ENCODE peak calls at places on chromosome 12, in nine cellular contexts. M is fibroblast of villous mesenchyme, K is PC-9, Y is activated B cell treated with CpG ODN at 0.5 μM for 24 hours, J is IMR-90, D is cardiac muscle cell, F is lower leg skin, V is suprapubic skin, U is body of pancreas. Z is an unnamed sample.

GRCh38 chr12:19822476-19822875 is 383.2 kb downstream of the AEBP2 start:
- DNase-seq in M (no peak), K (no peak), Y (no peak), J (no peak), D (no peak), F (no peak), V (no peak), U (no peak), Z (no peak)

GRCh38 chr12:39199371-39199770 is 243.5 kb downstream of the KIF21A start:
- DNase-seq in M (peak), K (no peak), Y (no peak), J (no peak), D (no peak), F (no peak), V (no peak), U (peak), Z (no peak)

GRCh38 chr12:18135086-18135485 is 45.1 kb upstream of the RERGL start:
- DNase-seq in M (no peak), K (no peak), Y (no peak), J (no peak), D (no peak), F (no peak), V (no peak), U (no peak), Z (no peak)

GRCh38 chr12:96354326-96354725 is 45.9 kb downstream of the CDK17 start:
- DNase-seq in M (no peak), K (no peak), Y (no peak), J (peak), D (no peak), F (no peak), V (no peak), U (no peak), Z (no peak)

GRCh38 chr12:69999561-69999960 is 174.5 kb downstream of the MYRFL start:
- DNase-seq in M (no peak), K (no peak), Y (no peak), J (no peak), D (no peak), F (no peak), V (no peak), U (no peak), Z (no peak)

GRCh38 chr12:93376436-93377251 is 1.1 kb upstream of the NUDT4 start:
- DNase-seq in M (peak), K (peak), Y (no peak), J (peak), D (peak), F (peak), V (no peak), U (peak), Z (no peak)

GRCh38 chr12:95648990-95649791 is 97.9 kb upstream of the USP44 start:
- DNase-seq in M (peak), K (peak), Y (no peak), J (peak), D (peak), F (no peak), V (no peak), U (peak), Z (no peak)

GRCh38 chr12:59077153-59077930 is 157.0 kb upstream of the LRIG3 start:
- DNase-seq in M (peak), K (no peak), Y (no peak), J (peak), D (no peak), F (peak), V (no peak), U (peak), Z (no peak)

GRCh38 chr12:116924558-116925453 is 14.1 kb downstream of the FBXW8 start:
- DNase-seq in M (peak), K (peak), Y (no peak), J (peak), D (no peak), F (no peak), V (no peak), U (peak), Z (no peak)

GRCh38 chr12:38144601-38145436 is 171.8 kb upstream of the ALG10B start:
- DNase-seq in M (no peak), K (peak), Y (no peak), J (no peak), D (no peak), F (no peak), V (no peak), U (no peak), Z (peak)

GRCh38 chr12:47862157-47862556 is 42.5 kb upstream of the HDAC7 start:
- DNase-seq in M (no peak), K (no peak), Y (no peak), J (no peak), D (no peak), F (no peak), V (no peak), U (no peak), Z (no peak)

GRCh38 chr12:102454808-102455760 is 25.3 kb downstream of the IGF1 start:
- DNase-seq in M (peak), K (no peak), Y (no peak), J (peak), D (no peak), F (peak), V (peak), U (peak), Z (no peak)

GRCh38 chr12:93777249-93777648 is 100.1 kb downstream of the CRADD start:
- DNase-seq in M (peak), K (no peak), Y (no peak), J (peak), D (no peak), F (peak), V (no peak), U (peak), Z (no peak)

GRCh38 chr12:128381537-128381936 is 114.6 kb downstream of the TMEM132C start:
- DNase-seq in M (no peak), K (no peak), Y (no peak), J (no peak), D (peak), F (no peak), V (no peak), U (no peak), Z (no peak)

GRCh38 chr12:32437095-32437515 is 37.7 kb downstream of the FGD4 start:
- DNase-seq in M (peak), K (peak), Y (no peak), J (peak), D (no peak), F (no peak), V (no peak), U (no peak), Z (no peak)

GRCh38 chr12:26614217-26614616 is 218.8 kb downstream of the ITPR2 start:
- DNase-seq in M (peak), K (peak), Y (no peak), J (peak), D (peak), F (no peak), V (no peak), U (peak), Z (no peak)

GRCh38 chr12:75503459-75503858 is 8.0 kb downstream of the KRR1 start:
- DNase-seq in M (no peak), K (no peak), Y (no peak), J (no peak), D (no peak), F (no peak), V (no peak), U (no peak), Z (no peak)

GRCh38 chr12:77724367-77724957 is 106.2 kb upstream of the NAV3 start:
- DNase-seq in M (peak), K (no peak), Y (no peak), J (peak), D (peak), F (no peak), V (no peak), U (peak), Z (no peak)

GRCh38 chr12:124786065-124786964 is 77.3 kb downstream of the SCARB1 start:
- DNase-seq in M (peak), K (no peak), Y (no peak), J (peak), D (peak), F (peak), V (no peak), U (peak), Z (no peak)

GRCh38 chr12:18749381-18749957 is 11.6 kb downstream of the CAPZA3 start:
- DNase-seq in M (no peak), K (no peak), Y (no peak), J (no peak), D (no peak), F (no peak), V (no peak), U (no peak), Z (no peak)

DNA sequence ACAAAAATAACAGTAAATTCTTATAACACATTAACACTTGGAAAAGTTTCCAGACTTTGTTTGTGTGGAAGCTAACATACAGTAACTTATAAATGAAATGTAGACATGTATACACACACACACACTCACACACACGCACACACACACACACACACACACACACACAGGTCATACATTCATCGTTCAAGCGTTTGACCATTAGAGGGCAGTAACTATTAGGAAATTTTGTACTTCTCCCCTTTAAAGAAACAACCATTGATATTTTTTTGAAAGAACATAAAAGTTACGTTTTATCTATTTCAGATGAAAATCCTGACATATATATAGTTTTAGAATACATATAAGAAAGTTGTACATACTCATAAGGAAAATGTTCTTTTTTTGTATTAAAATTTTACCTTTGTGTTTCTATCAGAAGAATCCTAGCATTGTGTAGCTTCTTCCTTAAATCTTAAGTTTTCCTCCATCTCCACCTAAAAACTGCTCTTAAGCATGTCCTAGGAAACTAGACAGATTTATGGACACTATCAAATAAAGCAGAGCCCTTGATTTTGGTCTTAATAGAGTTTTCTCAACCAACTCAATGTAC is 29.0 kb downstream of the PTPRQ start:
- DNase-seq in M (peak), K (peak), Y (no peak), J (peak), D (peak), F (no peak), V (no peak), U (peak), Z (no peak)
- TF ChIP-seq CTCF in M (peak), K (peak), Y (no peak), J (peak), D (peak), F (no peak), V (no peak), U (peak), Z (peak)

GRCh38 chr12:4810219-4810671 is 90.0 kb downstream of the GALNT8 start:
- DNase-seq in M (no peak), K (no peak), Y (no peak), J (no peak), D (no peak), F (no peak), V (no peak), U (no peak), Z (no peak)

GRCh38 chr12:4807116-4807783 is 87.0 kb downstream of the GALNT8 start:
- DNase-seq in M (no peak), K (no peak), Y (no peak), J (no peak), D (no peak), F (no peak), V (no peak), U (no peak), Z (no peak)

GRCh38 chr12:4807813-4808212 is 87.6 kb downstream of the GALNT8 start:
- DNase-seq in M (no peak), K (no peak), Y (no peak), J (no peak), D (no peak), F (no peak), V (no peak), U (no peak), Z (no peak)

GRCh38 chr12:4809013-4809448 is 88.8 kb downstream of the GALNT8 start:
- DNase-seq in M (no peak), K (no peak), Y (no peak), J (no peak), D (peak), F (no peak), V (peak), U (no peak), Z (no peak)

DNA sequence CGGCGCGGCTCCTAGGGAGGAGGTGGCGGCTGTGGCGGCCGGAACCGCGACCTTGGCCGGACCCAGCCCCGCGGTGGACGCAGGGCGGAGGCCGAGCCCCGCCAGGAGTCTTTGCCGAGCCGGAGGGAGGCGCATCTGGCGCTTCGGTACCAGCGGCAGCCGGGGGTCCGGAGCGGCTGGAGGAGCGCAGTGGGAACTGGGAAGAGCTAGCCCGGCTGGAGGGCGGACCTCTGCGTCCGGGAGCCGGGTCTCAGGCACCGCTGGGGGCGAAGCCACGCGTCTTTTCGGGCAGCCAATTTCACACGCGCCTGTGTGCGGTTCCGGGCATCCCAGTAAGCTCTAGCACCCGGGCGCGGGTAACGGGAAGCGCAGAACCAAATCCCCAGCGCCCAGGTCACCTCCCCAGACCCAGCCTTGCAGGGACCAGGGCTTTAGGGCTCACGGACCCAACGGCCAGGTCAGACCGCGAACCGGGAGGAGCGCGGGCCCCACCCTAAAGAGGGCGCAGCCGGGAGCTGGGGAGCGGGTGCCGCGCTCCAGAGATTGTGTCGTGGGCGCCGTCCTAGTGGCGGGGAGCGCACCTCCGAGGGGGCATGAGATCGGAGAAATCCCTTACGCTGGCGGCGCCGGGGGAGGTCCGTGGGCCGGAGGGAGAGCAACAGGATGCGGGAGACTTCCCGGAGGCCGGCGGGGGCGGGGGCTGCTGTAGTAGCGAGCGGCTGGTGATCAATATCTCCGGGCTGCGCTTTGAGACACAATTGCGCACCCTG is 89.4 kb downstream of the GALNT8 start:
- DNase-seq in M (no peak), K (no peak), Y (no peak), J (no peak), D (no peak), F (no peak), V (peak), U (no peak), Z (no peak)
- TF ChIP-seq CTCF in M (no peak), K (no peak), Y (no peak), J (no peak), D (no peak), F (no peak), V (no peak), U (no peak), Z (no peak)

DNA sequence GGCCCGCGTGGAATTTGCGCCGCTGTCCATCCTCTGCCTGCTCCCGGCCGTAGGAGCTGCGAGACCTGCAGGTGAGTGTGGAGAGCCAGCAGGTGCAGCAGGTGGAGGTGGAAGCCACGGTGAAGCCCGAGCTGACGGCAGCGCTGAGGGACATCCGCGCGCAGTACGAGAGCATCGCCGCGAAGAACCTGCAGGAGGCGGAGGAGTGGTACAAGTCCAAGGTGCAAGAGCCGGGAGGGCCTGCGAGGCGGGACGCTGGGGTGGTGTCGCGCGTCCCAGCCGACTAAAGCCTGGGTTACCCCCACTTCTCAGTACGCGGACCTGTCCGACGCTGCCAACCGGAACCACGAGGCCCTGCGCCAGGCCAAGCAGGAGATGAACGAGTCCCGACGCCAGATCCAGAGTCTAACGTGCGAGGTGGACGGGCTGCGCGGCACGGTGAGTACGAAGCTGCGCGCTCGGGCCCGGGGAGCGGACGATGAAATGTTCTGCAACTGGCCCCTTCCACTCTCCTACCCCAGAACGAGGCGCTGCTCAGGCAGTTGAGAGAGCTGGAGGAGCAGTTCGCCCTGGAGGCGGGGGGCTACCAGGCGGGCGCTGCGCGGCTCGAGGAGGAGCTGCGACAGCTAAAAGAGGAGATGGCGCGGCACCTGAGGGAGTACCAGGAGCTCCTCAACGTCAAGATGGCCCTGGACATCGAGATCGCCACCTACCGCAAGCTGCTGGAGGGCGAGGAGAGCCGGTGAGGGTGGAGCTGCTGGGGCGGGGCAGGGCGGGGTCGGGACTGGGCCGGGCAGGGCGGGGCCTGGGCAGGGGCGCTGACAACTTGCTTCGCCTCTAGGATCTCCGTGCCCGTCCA is 2.1 kb downstream of the PRPH start:
- DNase-seq in M (no peak), K (peak), Y (peak), J (no peak), D (no peak), F (no peak), V (no peak), U (peak), Z (no peak)
- TF ChIP-seq CTCF in M (no peak), K (peak), Y (no peak), J (no peak), D (no peak), F (no peak), V (no peak), U (no peak), Z (no peak)

GRCh38 chr12:11486623-11487444 is 91.5 kb upstream of the PRB2 start:
- DNase-seq in M (peak), K (peak), Y (peak), J (peak), D (peak), F (peak), V (peak), U (peak), Z (peak)
- TF ChIP-seq CTCF in M (peak), K (peak), Y (peak), J (peak), D (peak), F (no peak), V (peak), U (peak), Z (peak)

DNA sequence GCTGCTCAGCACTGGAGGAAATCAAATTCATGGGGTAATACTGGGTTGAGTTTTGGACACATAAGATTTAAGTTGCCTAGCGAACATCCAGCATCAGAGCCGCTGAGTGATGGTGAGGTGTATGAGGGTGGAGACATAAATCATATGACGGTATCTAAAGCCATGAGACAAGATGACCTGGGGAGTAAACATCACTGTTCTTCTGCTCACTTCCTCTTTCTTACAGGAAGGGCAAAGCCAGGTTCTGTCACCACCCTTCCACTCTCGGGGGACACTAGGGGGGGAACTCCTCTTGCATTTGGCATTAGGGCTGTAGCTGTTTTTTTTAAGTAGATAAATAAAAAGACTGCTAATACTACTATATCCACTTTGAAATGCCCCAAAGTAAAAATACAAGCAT is 24.0 kb downstream of the PRDM4 start:
- DNase-seq in M (no peak), K (no peak), Y (peak), J (no peak), D (no peak), F (no peak), V (no peak), U (no peak), Z (no peak)
- TF ChIP-seq CTCF in M (no peak), K (no peak), Y (no peak), J (no peak), D (no peak), F (no peak), V (no peak), U (no peak), Z (no peak)

GRCh38 chr12:52023182-52023975 is 16.6 kb downstream of the TAMALIN start:
- DNase-seq in M (peak), K (peak), Y (peak), J (peak), D (peak), F (peak), V (peak), U (peak), Z (peak)

GRCh38 chr12:52022841-52023181 is 16.1 kb downstream of the TAMALIN start:
- DNase-seq in M (no peak), K (peak), Y (no peak), J (no peak), D (peak), F (no peak), V (no peak), U (no peak), Z (no peak)

GRCh38 chr12:52025301-52026172 is 18.8 kb downstream of the TAMALIN start:
- DNase-seq in M (peak), K (peak), Y (peak), J (peak), D (peak), F (peak), V (peak), U (peak), Z (peak)

GRCh38 chr12:52026267-52026666 is 19.5 kb downstream of the TAMALIN start:
- DNase-seq in M (no peak), K (no peak), Y (no peak), J (no peak), D (peak), F (no peak), V (no peak), U (no peak), Z (no peak)

DNA sequence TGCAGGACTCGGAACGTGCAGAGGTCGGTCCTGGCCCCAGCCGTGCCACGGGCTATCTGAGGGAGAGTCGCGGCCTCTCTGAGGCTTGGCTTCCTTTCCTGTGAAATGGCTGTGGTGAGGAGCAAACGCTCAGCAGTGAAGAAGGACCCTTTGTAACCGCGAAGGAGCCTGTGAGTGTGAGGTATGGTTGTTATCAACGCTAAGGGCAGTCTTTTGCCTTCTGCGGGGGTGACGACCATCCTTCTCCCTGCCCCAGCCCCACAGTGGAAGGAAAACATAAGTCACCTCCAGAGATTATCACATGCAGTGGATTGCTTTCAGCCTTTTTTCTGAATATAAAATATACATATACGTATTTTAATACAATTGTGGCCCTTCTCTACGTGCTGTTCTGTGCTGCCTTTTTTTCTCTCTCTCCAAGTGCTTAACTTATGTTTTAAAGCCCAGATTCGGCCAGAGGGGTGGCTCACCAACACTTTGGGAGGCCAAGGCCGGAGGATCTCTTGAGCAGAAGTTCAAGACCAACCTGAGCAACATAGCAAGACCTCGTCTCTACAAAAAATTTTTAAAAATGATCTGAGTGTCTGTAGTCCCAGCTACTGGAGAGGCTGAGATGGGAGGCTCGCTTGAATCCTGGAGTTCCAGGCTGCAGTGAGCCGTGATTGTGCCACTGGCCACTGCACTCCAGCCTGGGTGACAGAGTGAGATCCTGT is 17.4 kb downstream of the TAMALIN start:
- DNase-seq in M (no peak), K (no peak), Y (no peak), J (no peak), D (no peak), F (no peak), V (no peak), U (no peak), Z (no peak)
- TF ChIP-seq CTCF in M (no peak), K (peak), Y (peak), J (no peak), D (peak), F (no peak), V (no peak), U (no peak), Z (peak)

Z was measured in osteocyte.